ENCODE peak calls at places on chromosomes 2 and 18, in eight cellular contexts. One of them, this sample, is unnamed.

GRCh38 chr18:657311-657997 is at the start of gene TYMS:
- DNase-seq in naive thymus-derived CD8-positive, alpha-beta T cell: peak; percentile 18
- DNase-seq in erythroblast: peak; percentile 90
- DNase-seq in A549: peak; percentile 81
- DNase-seq in HCT116: peak; percentile 63
- DNase-seq in choroid plexus epithelial cell: peak; percentile 46
- DNase-seq in type B pancreatic cell: peak; percentile 80
- DNase-seq in central memory CD4-positive, alpha-beta T cell: peak; percentile 9
- DNase-seq in this sample: peak; percentile 83

GRCh38 chr2:9086465-9086864 is 83.0 kb upstream of the MBOAT2 start:
- DNase-seq in naive thymus-derived CD8-positive, alpha-beta T cell: no peak
- DNase-seq in erythroblast: no peak
- DNase-seq in A549: no peak
- DNase-seq in HCT116: no peak
- DNase-seq in choroid plexus epithelial cell: no peak
- DNase-seq in type B pancreatic cell: no peak
- DNase-seq in central memory CD4-positive, alpha-beta T cell: no peak
- DNase-seq in this sample: no peak

GRCh38 chr2:218387369-218388194 is 5.5 kb downstream of the SLC11A1 start:
- DNase-seq in naive thymus-derived CD8-positive, alpha-beta T cell: peak; percentile 57
- DNase-seq in erythroblast: peak; percentile 64
- DNase-seq in A549: peak; percentile 74
- DNase-seq in HCT116: no peak
- DNase-seq in choroid plexus epithelial cell: peak; percentile 90
- DNase-seq in type B pancreatic cell: no peak
- DNase-seq in central memory CD4-positive, alpha-beta T cell: no peak
- DNase-seq in this sample: peak; percentile 39

GRCh38 chr18:67108894-67109293 is 407.6 kb downstream of the DSEL start:
- DNase-seq in naive thymus-derived CD8-positive, alpha-beta T cell: no peak
- DNase-seq in erythroblast: no peak
- DNase-seq in A549: no peak
- DNase-seq in HCT116: no peak
- DNase-seq in choroid plexus epithelial cell: no peak
- DNase-seq in type B pancreatic cell: no peak
- DNase-seq in central memory CD4-positive, alpha-beta T cell: no peak
- DNase-seq in this sample: no peak

GRCh38 chr2:47309472-47309951 is 93.4 kb upstream of the MSH2 start:
- DNase-seq in naive thymus-derived CD8-positive, alpha-beta T cell: no peak
- DNase-seq in erythroblast: no peak
- DNase-seq in A549: no peak
- DNase-seq in HCT116: no peak
- DNase-seq in choroid plexus epithelial cell: no peak
- DNase-seq in type B pancreatic cell: no peak
- DNase-seq in central memory CD4-positive, alpha-beta T cell: no peak
- DNase-seq in this sample: no peak

GRCh38 chr2:45748239-45748638 is 96.8 kb downstream of the PRKCE start:
- DNase-seq in naive thymus-derived CD8-positive, alpha-beta T cell: no peak
- DNase-seq in erythroblast: no peak
- DNase-seq in A549: no peak
- DNase-seq in HCT116: no peak
- DNase-seq in choroid plexus epithelial cell: peak; percentile 47
- DNase-seq in type B pancreatic cell: no peak
- DNase-seq in central memory CD4-positive, alpha-beta T cell: no peak
- DNase-seq in this sample: no peak

GRCh38 chr2:168192143-168192785 is 55.1 kb downstream of the STK39 start:
- DNase-seq in naive thymus-derived CD8-positive, alpha-beta T cell: no peak
- DNase-seq in erythroblast: no peak
- DNase-seq in A549: no peak
- DNase-seq in HCT116: no peak
- DNase-seq in choroid plexus epithelial cell: no peak
- DNase-seq in type B pancreatic cell: no peak
- DNase-seq in central memory CD4-positive, alpha-beta T cell: no peak
- DNase-seq in this sample: no peak

GRCh38 chr2:42865884-42866861 is 73.8 kb upstream of the HAAO start:
- DNase-seq in naive thymus-derived CD8-positive, alpha-beta T cell: no peak
- DNase-seq in erythroblast: no peak
- DNase-seq in A549: no peak
- DNase-seq in HCT116: no peak
- DNase-seq in choroid plexus epithelial cell: no peak
- DNase-seq in type B pancreatic cell: no peak
- DNase-seq in central memory CD4-positive, alpha-beta T cell: no peak
- DNase-seq in this sample: no peak

GRCh38 chr2:177254433-177255226 is 9.9 kb downstream of the NFE2L2 start:
- DNase-seq in naive thymus-derived CD8-positive, alpha-beta T cell: no peak
- DNase-seq in erythroblast: peak; percentile 73
- DNase-seq in A549: no peak
- DNase-seq in HCT116: peak; percentile 60
- DNase-seq in choroid plexus epithelial cell: peak; percentile 56
- DNase-seq in type B pancreatic cell: no peak
- DNase-seq in central memory CD4-positive, alpha-beta T cell: no peak
- DNase-seq in this sample: no peak

GRCh38 chr2:9975328-9975727 is 23.8 kb downstream of the GRHL1 start:
- DNase-seq in naive thymus-derived CD8-positive, alpha-beta T cell: no peak
- DNase-seq in erythroblast: no peak
- DNase-seq in A549: no peak
- DNase-seq in HCT116: no peak
- DNase-seq in choroid plexus epithelial cell: peak; percentile 72
- DNase-seq in type B pancreatic cell: no peak
- DNase-seq in central memory CD4-positive, alpha-beta T cell: no peak
- DNase-seq in this sample: no peak